ENCODE peak calls at places on chromosomes 5 and 9, in ten cellular contexts. J, D, N, Y, U, T, G, E, A and B are unnamed samples.

GRCh38 chr9:18014556-18014955 is 435.7 kb downstream of the SH3GL2 start:
- DNase-seq in J (no peak), D (no peak), N (no peak), Y (peak; percentile 31), U (no peak), T (no peak), G (no peak), E (no peak), A (no peak), B (no peak)

GRCh38 chr9:83473488-83473971 is 64.7 kb downstream of the FRMD3 start:
- DNase-seq in J (no peak), D (no peak), N (no peak), Y (no peak), U (no peak), T (no peak), G (peak; percentile 28), E (no peak), A (peak; percentile 51), B (no peak)

GRCh38 chr5:179858241-179858585 is 404 bp downstream of the MRNIP start:
- DNase-seq in J (no peak), D (no peak), N (peak; percentile 9), Y (peak; percentile 52), U (peak; percentile 67), T (peak; percentile 52), G (peak; percentile 73), E (no peak), A (peak; percentile 34), B (no peak)

GRCh38 chr9:99822096-99822595 is 461 bp downstream of the NR4A3 start:
- DNase-seq in J (peak; percentile 11), D (no peak), N (no peak), Y (peak; percentile 18), U (peak; percentile 50), T (peak; percentile 28), G (peak; percentile 39), E (no peak), A (no peak), B (no peak)

GRCh38 chr9:113808391-113809191 is 67.5 kb upstream of the ZNF618 start:
- DNase-seq in J (no peak), D (peak; percentile 29), N (peak; percentile 72), Y (peak; percentile 89), U (peak; percentile 75), T (no peak), G (no peak), E (no peak), A (peak; percentile 67), B (no peak)

GRCh38 chr9:99489043-99489378 is 266.9 kb downstream of the SEC61B start:
- DNase-seq in J (no peak), D (no peak), N (peak; percentile 67), Y (peak; percentile 17), U (peak; percentile 22), T (no peak), G (no peak), E (no peak), A (no peak), B (no peak)

GRCh38 chr5:96997265-96997859 is 61.5 kb downstream of the LNPEP start:
- DNase-seq in J (no peak), D (peak; percentile 67), N (peak; percentile 38), Y (peak; percentile 58), U (peak; percentile 53), T (peak; percentile 8), G (peak; percentile 14), E (no peak), A (peak; percentile 63), B (no peak)

GRCh38 chr5:151595411-151595826 is 4.3 kb upstream of the FAT2 start:
- DNase-seq in J (no peak), D (no peak), N (no peak), Y (no peak), U (no peak), T (no peak), G (no peak), E (no peak), A (no peak), B (no peak)

GRCh38 chr9:69030851-69031645 is 4.5 kb upstream of the FXN start:
- DNase-seq in J (no peak), D (no peak), N (peak; percentile 15), Y (peak; percentile 44), U (no peak), T (no peak), G (no peak), E (no peak), A (peak; percentile 8), B (no peak)

GRCh38 chr9:69023650-69024049 is 9.7 kb upstream of the PRKACG start:
- DNase-seq in J (no peak), D (no peak), N (no peak), Y (no peak), U (no peak), T (no peak), G (no peak), E (no peak), A (peak; percentile 14), B (no peak)

GRCh38 chr9:69029535-69029934 is 6.0 kb upstream of the FXN start:
- DNase-seq in J (no peak), D (no peak), N (no peak), Y (no peak), U (no peak), T (no peak), G (no peak), E (no peak), A (no peak), B (no peak)

GRCh38 chr9:69028754-69029153 is 6.8 kb upstream of the FXN start:
- DNase-seq in J (no peak), D (no peak), N (no peak), Y (no peak), U (no peak), T (no peak), G (no peak), E (no peak), A (no peak), B (no peak)

DNA sequence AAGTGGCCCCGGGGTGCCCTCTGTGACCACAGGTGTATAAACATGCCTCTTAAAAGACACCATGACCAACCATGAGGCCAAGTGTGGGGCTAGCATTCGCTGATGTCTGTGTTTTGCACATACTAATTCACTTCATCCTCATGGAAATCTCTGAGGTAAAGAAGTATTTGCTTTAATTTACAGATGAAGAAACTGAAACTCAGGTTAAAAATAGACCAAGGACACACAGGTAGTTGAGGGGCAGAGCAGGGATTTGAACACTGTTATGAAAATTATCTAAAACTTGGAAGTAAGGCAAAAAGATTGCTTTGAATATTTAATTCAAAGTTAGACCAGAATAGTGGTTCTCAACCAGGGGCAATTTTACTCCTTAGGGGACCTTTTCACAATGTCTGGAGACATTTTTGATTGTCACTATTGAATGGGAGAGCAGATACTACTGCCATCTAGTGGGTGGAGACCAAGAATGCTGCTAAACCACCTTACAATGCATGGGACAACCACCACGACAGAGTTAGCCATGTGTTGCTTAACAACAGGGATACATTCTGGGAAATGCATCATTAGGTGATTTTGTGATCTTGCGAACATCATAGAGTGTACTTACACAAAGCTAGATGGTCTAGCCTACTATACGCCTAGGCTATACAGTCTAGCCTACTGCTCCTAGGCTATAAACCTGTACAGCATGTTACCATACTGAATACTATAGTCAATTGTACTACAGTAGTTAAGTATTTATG is 8.0 kb upstream of the FXN start:
- DNase-seq in J (peak; percentile 41), D (peak; percentile 71), N (peak; percentile 16), Y (peak; percentile 68), U (peak; percentile 60), T (peak; percentile 47), G (peak; percentile 73), E (no peak), A (peak; percentile 57), B (no peak)
- TF ChIP-seq CTCF in J (peak; percentile 73), D (peak; percentile 85), N (peak; percentile 79), Y (peak; percentile 89), U (peak; percentile 83), T (peak; percentile 56), G (peak; percentile 51), E (peak; percentile 70), A (peak; percentile 76), B (no peak)

GRCh38 chr5:21820527-21820926 is 1032.6 kb downstream of the CDH12 start:
- DNase-seq in J (no peak), D (peak; percentile 45), N (no peak), Y (no peak), U (no peak), T (no peak), G (no peak), E (no peak), A (no peak), B (no peak)

GRCh38 chr5:21817668-21818419 is 1035.3 kb downstream of the CDH12 start:
- DNase-seq in J (no peak), D (peak; percentile 65), N (no peak), Y (no peak), U (no peak), T (no peak), G (no peak), E (no peak), A (peak; percentile 63), B (no peak)

GRCh38 chr5:21826884-21827283 is 1026.3 kb downstream of the CDH12 start:
- DNase-seq in J (no peak), D (no peak), N (no peak), Y (no peak), U (no peak), T (no peak), G (no peak), E (no peak), A (no peak), B (no peak)

GRCh38 chr5:21823076-21823574 is 1030.0 kb downstream of the CDH12 start:
- DNase-seq in J (no peak), D (no peak), N (no peak), Y (peak; percentile 28), U (no peak), T (no peak), G (no peak), E (no peak), A (peak; percentile 35), B (no peak)

GRCh38 chr5:21823588-21823987 is 1029.6 kb downstream of the CDH12 start:
- DNase-seq in J (no peak), D (peak; percentile 67), N (no peak), Y (peak; percentile 63), U (no peak), T (no peak), G (no peak), E (no peak), A (peak; percentile 60), B (no peak)
- TF ChIP-seq CTCF in J (no peak), D (no peak), N (no peak), Y (no peak), U (no peak), T (no peak), G (no peak), E (no peak), A (no peak), B (no peak)

GRCh38 chr9:87910821-87911220 is 6.9 kb upstream of the SPATA31C1 start:
- DNase-seq in J (no peak), D (no peak), N (no peak), Y (no peak), U (no peak), T (no peak), G (no peak), E (no peak), A (no peak), B (no peak)

DNA sequence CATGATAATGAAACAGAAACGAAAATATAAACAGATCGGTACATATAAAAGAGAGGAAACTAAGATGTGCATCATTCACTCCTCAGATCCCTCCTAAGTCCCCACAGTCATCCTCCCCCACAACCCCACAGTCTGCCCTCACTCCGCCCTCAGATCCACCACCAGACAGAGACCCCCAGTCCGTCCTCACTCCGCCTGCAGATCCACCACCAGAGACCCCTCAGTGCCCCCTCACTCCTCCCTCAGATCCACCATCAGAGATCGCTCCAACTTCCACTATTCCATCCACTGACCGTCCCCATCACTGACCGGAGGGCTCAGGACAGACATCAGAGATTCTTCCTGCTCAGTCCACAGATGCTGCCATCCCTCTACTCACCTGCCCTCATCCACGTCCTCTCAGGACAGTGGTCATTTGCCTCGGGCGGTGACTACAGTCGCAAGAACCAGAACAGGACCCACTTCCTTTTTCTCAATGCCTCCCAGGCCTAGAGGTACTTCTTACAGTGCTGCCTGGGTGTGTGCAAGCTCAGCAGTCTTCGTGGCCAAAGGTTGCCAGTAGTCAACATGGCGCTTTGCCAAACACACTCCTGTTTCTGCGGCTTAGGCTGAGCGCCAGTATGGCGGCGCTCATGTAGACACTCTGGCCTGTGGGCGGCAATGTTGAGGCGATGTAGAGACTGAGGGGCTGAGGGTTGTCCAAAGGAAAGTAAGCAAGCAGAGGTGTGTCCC is 8.3 kb upstream of the SPATA31C1 start:
- DNase-seq in J (no peak), D (no peak), N (no peak), Y (no peak), U (no peak), T (peak; percentile 29), G (no peak), E (no peak), A (peak; percentile 85), B (no peak)
- TF ChIP-seq CTCF in J (no peak), D (peak; percentile 14), N (no peak), Y (no peak), U (no peak), T (no peak), G (no peak), E (no peak), A (peak; percentile 47), B (no peak)

GRCh38 chr5:64207978-64208377 is 42.3 kb downstream of the RNF180 start:
- DNase-seq in J (no peak), D (peak; percentile 30), N (peak; percentile 3), Y (peak; percentile 34), U (no peak), T (no peak), G (no peak), E (no peak), A (peak; percentile 70), B (no peak)

GRCh38 chr5:64201986-64202385 is 36.3 kb downstream of the RNF180 start:
- DNase-seq in J (no peak), D (no peak), N (peak; percentile 9), Y (no peak), U (no peak), T (no peak), G (no peak), E (no peak), A (no peak), B (no peak)

GRCh38 chr5:64210866-64211265 is 45.2 kb downstream of the RNF180 start:
- DNase-seq in J (no peak), D (peak; percentile 23), N (peak; percentile 90), Y (peak; percentile 89), U (peak; percentile 65), T (no peak), G (no peak), E (no peak), A (peak; percentile 87), B (no peak)

GRCh38 chr5:64209353-64209752 is 43.7 kb downstream of the RNF180 start:
- DNase-seq in J (no peak), D (no peak), N (no peak), Y (no peak), U (no peak), T (no peak), G (no peak), E (no peak), A (no peak), B (no peak)

DNA sequence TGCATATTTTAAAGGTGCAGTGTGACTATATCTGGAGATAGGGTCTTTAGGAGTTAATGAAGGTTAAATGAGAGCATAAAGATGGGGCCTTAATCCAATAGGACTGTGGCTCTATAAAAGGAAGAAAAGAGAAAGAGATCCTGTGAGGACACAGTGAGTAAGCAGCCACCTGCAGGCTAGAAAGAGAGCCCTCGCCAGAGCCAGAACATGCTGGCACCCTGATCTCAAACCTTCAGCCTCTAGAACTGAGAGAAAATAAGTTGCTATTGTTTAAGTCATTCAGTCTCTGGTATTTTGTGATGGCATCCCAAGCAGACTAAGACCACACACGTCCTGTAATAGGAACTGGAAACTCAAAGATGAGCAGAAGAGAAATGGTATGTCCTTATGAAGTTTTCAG is 41.0 kb downstream of the RNF180 start:
- DNase-seq in J (no peak), D (no peak), N (no peak), Y (peak; percentile 8), U (no peak), T (no peak), G (no peak), E (no peak), A (peak; percentile 19), B (no peak)
- TF ChIP-seq CTCF in J (no peak), D (no peak), N (no peak), Y (peak; percentile 17), U (no peak), T (no peak), G (no peak), E (no peak), A (peak; percentile 31), B (no peak)